ENCODE peak calls at places on chromosomes 6 and 20, in seven cellular contexts. T is NB4, F is testis, U is stomach, K is transverse colon, P is thyroid gland, L is IMR-90. V is an unnamed sample.

GRCh38 chr20:22303523-22303922 is 280.8 kb downstream of the FOXA2 start:
- DNase-seq in U (no peak), P (no peak), T (peak; percentile 2), L (no peak), F (no peak), K (no peak), V (no peak)

GRCh38 chr6:142306736-142307135 is 4.9 kb downstream of the ADGRG6 start:
- DNase-seq in T (no peak), L (no peak), K (no peak), F (no peak), P (no peak), U (no peak), V (no peak)

GRCh38 chr20:60000271-60001026 is 42.2 kb downstream of the CDH26 start:
- DNase-seq in P (no peak), U (no peak), F (no peak), T (peak; percentile 21), L (no peak), K (no peak), V (no peak)

GRCh38 chr6:318265-318890 is 26.1 kb downstream of the DUSP22 start:
- DNase-seq in T (no peak), P (no peak), L (no peak), K (no peak), F (no peak), U (no peak), V (no peak)

GRCh38 chr6:63352587-63353281 is 33.0 kb upstream of the LGSN start:
- DNase-seq in U (peak; percentile 45), F (peak; percentile 61), L (peak; percentile 49), T (peak; percentile 96), P (peak; percentile 36), K (peak; percentile 37), V (no peak)

GRCh38 chr6:137097057-137097456 is 52.3 kb upstream of the IL20RA start:
- DNase-seq in K (no peak), L (no peak), U (no peak), T (no peak), P (no peak), F (no peak), V (no peak)

GRCh38 chr6:11204987-11205386 is 27.5 kb downstream of the NEDD9 start:
- DNase-seq in U (no peak), F (no peak), L (no peak), T (no peak), K (no peak), P (no peak), V (no peak)

GRCh38 chr6:26230336-26230735 is 134.7 kb upstream of the BTN3A2 start:
- DNase-seq in K (no peak), L (no peak), U (no peak), T (no peak), P (no peak), F (no peak), V (no peak)

GRCh38 chr20:10922521-10922920 is 248.7 kb upstream of the JAG1 start:
- DNase-seq in P (no peak), F (no peak), K (no peak), L (peak; percentile 30), U (no peak), T (no peak), V (no peak)

GRCh38 chr20:46681032-46681854 is 8.0 kb downstream of the TP53RK start:
- DNase-seq in F (peak; percentile 85), L (peak; percentile 44), U (peak; percentile 80), P (peak; percentile 65), T (peak; percentile 79), K (peak; percentile 70), V (peak; percentile 73)

GRCh38 chr20:887137-887536 is 29.0 kb downstream of the ANGPT4 start:
- DNase-seq in L (no peak), U (no peak), P (no peak), K (no peak), F (no peak), T (no peak), V (no peak)

GRCh38 chr6:152635949-152636674 is 1.1 kb downstream of the SYNE1 start:
- DNase-seq in U (no peak), P (no peak), F (peak; percentile 64), K (no peak), L (peak; percentile 51), T (no peak), V (no peak)

GRCh38 chr6:5497896-5498578 is 236.7 kb downstream of the FARS2 start:
- DNase-seq in P (no peak), T (no peak), L (peak; percentile 62), F (no peak), K (no peak), U (no peak), V (no peak)

GRCh38 chr6:47197672-47198640 is 111.7 kb downstream of the TNFRSF21 start:
- DNase-seq in F (no peak), K (no peak), P (no peak), U (no peak), L (no peak), T (no peak), V (no peak)

GRCh38 chr6:62923728-62924127 is 287.5 kb upstream of the FKBP1C start:
- DNase-seq in P (no peak), T (no peak), L (no peak), U (no peak), K (no peak), F (no peak), V (no peak)

GRCh38 chr6:36834576-36835293 is 4.5 kb downstream of the CPNE5 start:
- DNase-seq in K (no peak), P (no peak), U (no peak), L (no peak), F (peak; percentile 41), T (no peak), V (no peak)

GRCh38 chr6:29811377-29811776 is 16.2 kb upstream of the HLA-G start:
- DNase-seq in U (no peak), P (no peak), L (no peak), T (no peak), F (no peak), K (no peak), V (no peak)

GRCh38 chr6:157552171-157552747 is 171.3 kb downstream of the ZDHHC14 start:
- DNase-seq in L (no peak), F (no peak), P (no peak), U (no peak), T (no peak), K (no peak), V (no peak)

GRCh38 chr6:129638055-129639019 is 71.6 kb downstream of the ARHGAP18 start:
- DNase-seq in U (no peak), K (no peak), F (peak; percentile 72), L (peak; percentile 90), P (no peak), T (no peak), V (no peak)

GRCh38 chr6:113351183-113351834 is 505.8 kb upstream of the MARCKS start:
- DNase-seq in K (no peak), U (no peak), P (no peak), L (peak; percentile 83), F (no peak), T (peak; percentile 3), V (no peak)

GRCh38 chr6:157879873-157880254 is 56.8 kb downstream of the SNX9 start:
- DNase-seq in P (peak; percentile 87), F (no peak), K (no peak), L (no peak), T (no peak), U (no peak), V (no peak)

GRCh38 chr6:6942826-6943225 is 164.9 kb upstream of the RREB1 start:
- DNase-seq in F (peak; percentile 29), K (peak; percentile 24), T (peak; percentile 100), L (peak; percentile 8), U (no peak), P (peak; percentile 96), V (peak; percentile 48)

GRCh38 chr20:10551732-10552724 is 116.9 kb downstream of the SLX4IP start:
- DNase-seq in P (no peak), F (no peak), U (no peak), K (no peak), T (peak; percentile 74), L (no peak), V (no peak)

GRCh38 chr6:116447496-116448011 is 13.6 kb upstream of the CALHM6 start:
- DNase-seq in U (no peak), T (peak; percentile 83), L (peak; percentile 99), P (no peak), K (no peak), F (no peak), V (no peak)

GRCh38 chr20:33013701-33014326 is 6.3 kb downstream of the BPIFB2 start:
- DNase-seq in K (no peak), U (no peak), T (no peak), L (no peak), P (no peak), F (no peak), V (no peak)

GRCh38 chr6:54073487-54073886 is 37.8 kb upstream of the MLIP start:
- DNase-seq in K (no peak), U (no peak), P (no peak), F (no peak), L (no peak), T (no peak), V (no peak)

GRCh38 chr6:139249387-139249786 is 42.4 kb downstream of the TXLNB start:
- DNase-seq in U (no peak), L (no peak), F (peak; percentile 45), K (no peak), T (no peak), P (no peak), V (no peak)

DNA sequence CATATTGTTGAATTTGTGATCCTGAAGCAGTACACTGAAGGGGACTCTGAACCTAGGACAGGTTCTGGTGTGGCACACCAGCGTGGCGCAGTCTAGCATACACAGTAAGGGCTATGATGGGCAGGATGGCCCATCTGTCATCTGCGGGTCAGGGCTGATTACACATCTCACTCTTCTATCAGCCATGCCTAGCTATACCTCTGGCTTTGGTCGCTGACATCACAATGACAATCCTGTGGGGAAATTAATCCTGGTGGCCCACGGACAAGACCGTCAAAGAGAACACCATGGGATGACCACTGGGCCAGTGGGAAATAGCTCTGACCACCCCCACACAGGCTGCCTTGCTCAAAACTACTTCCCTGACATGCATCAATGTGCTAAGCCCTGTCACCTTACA is 2.8 kb downstream of the SNHG17 start:
- DNase-seq in L (no peak), U (no peak), P (no peak), T (no peak), K (no peak), F (no peak), V (no peak)
- TF ChIP-seq POLR2A in L (no peak), U (no peak), P (no peak), T (no peak), K (no peak), F (no peak), V (no peak)

GRCh38 chr6:53065266-53066058 is at the start of gene FBXO9:
- DNase-seq in U (peak; percentile 51), K (peak; percentile 70), P (peak; percentile 65), L (no peak), T (peak; percentile 78), F (peak; percentile 82), V (peak; percentile 86)
- TF ChIP-seq POLR2A in U (no peak), K (peak; percentile 63), P (no peak), L (no peak), T (peak; percentile 73), F (peak; percentile 20), V (peak; percentile 51)

DNA sequence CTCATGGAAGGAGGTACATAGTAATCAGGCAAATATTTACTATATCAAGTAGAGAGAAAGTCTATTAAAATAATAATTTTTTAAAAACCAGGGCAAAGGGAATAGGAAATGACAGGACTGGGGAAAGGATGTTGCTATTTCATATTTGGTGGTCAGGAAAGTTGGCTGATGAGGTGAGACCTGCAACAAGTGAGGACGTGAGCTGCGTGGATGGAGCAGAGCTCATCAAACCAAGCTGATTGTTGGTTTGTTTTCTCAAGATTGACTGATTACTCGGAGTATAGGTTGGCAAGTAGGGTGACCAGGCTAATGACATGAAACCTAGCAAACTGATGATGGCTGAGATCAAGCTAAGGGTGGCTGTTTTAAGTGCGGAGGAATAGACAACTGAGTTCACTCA is 6.0 kb downstream of the GJA1 start:
- DNase-seq in K (no peak), T (no peak), P (no peak), U (no peak), F (no peak), L (no peak), V (no peak)
- TF ChIP-seq POLR2A in K (no peak), T (no peak), P (no peak), U (no peak), F (no peak), L (no peak), V (no peak)

GRCh38 chr20:58514321-58515239 is 619 bp downstream of the APCDD1L start:
- DNase-seq in P (no peak), T (no peak), U (no peak), K (no peak), L (peak; percentile 19), F (no peak), V (no peak)
- TF ChIP-seq POLR2A in P (no peak), T (no peak), U (no peak), K (no peak), L (no peak), F (no peak), V (no peak)

V was measured in erythroblast.